ENCODE peak calls at places on chromosomes 3 and 15, in eight cellular contexts. T is activated gamma-delta T cell treated with anti-CD3 and anti-CD28 coated beads, Interleukin-2, amount 50 U/mL, for 16 hours; Q is M059J; K is DMS53; H is stimulated activated CD4-positive, alpha-beta T cell treated with anti-CD3 and anti-CD28 coated beads, Interleukin-2, amount 100 ng/mL, for 24 hours; I is neural progenitor cell; P is activated effector memory CD4-positive, alpha-beta T cell treated with anti-CD3 and anti-CD28 coated beads, Interleukin-2, amount 50 U/mL, for 16 hours; R is AG09309. V is an unnamed sample.

GRCh38 chr3:58452176-58452575 is 18.5 kb upstream of the PDHB start:
- DNase-seq in T (no peak), Q (no peak), K (peak; percentile 81), P (no peak), H (no peak), R (no peak), I (peak; percentile 11), V (no peak)

GRCh38 chr3:149501524-149501923 is 27.0 kb downstream of the TM4SF4 start:
- DNase-seq in Q (peak; percentile 81), K (no peak), H (no peak), T (no peak), R (peak; percentile 90), I (no peak), P (no peak), V (no peak)

GRCh38 chr3:123412076-123412475 is 36.8 kb downstream of the ADCY5 start:
- DNase-seq in H (no peak), T (no peak), K (no peak), R (no peak), I (no peak), P (no peak), Q (no peak), V (no peak)

GRCh38 chr15:76336254-76337046 is at the start of gene ISL2:
- DNase-seq in T (no peak), Q (peak; percentile 97), I (peak; percentile 97), H (peak; percentile 83), R (no peak), P (peak; percentile 86), K (peak; percentile 94), V (peak; percentile 99)

GRCh38 chr3:139124197-139124596 is 79.5 kb upstream of the PRR23C start:
- DNase-seq in T (no peak), I (no peak), H (no peak), Q (no peak), P (no peak), K (no peak), R (no peak), V (peak; percentile 21)

GRCh38 chr3:175258763-175259162 is 399.6 kb downstream of the NAALADL2 start:
- DNase-seq in T (no peak), H (no peak), R (no peak), Q (peak; percentile 91), I (no peak), P (no peak), K (peak; percentile 89), V (no peak)

GRCh38 chr15:59587085-59587826 is 24.3 kb upstream of the GCNT3 start:
- DNase-seq in H (no peak), Q (peak; percentile 17), K (peak; percentile 92), I (no peak), P (no peak), R (no peak), T (no peak), V (no peak)

GRCh38 chr3:64667887-64668581 is 19.8 kb downstream of the ADAMTS9 start:
- DNase-seq in P (no peak), T (no peak), H (no peak), R (no peak), K (no peak), I (no peak), Q (no peak), V (no peak)

GRCh38 chr15:98382139-98382538 is 266.2 kb upstream of the IGF1R start:
- DNase-seq in I (no peak), T (no peak), H (no peak), R (no peak), P (no peak), K (no peak), Q (no peak), V (peak; percentile 14)

GRCh38 chr3:148146947-148147346 is 550.8 kb upstream of the AGTR1 start:
- DNase-seq in T (no peak), K (no peak), I (no peak), Q (peak; percentile 23), R (peak; percentile 55), H (no peak), P (no peak), V (no peak)

GRCh38 chr3:16978234-16978920 is 93.6 kb downstream of the PLCL2 start:
- DNase-seq in T (no peak), R (peak; percentile 13), P (no peak), Q (peak; percentile 7), H (no peak), I (no peak), K (no peak), V (no peak)

GRCh38 chr15:67116742-67117141 is 51.3 kb downstream of the SMAD3 start:
- DNase-seq in R (no peak), T (no peak), Q (peak; percentile 77), H (no peak), K (peak; percentile 24), P (no peak), I (no peak), V (no peak)

GRCh38 chr3:155065537-155065936 is 14.6 kb upstream of the MME start:
- DNase-seq in K (no peak), T (no peak), Q (peak; percentile 76), I (no peak), R (peak; percentile 59), H (no peak), P (no peak), V (peak; percentile 58)

GRCh38 chr3:128082545-128082944 is 30.3 kb downstream of the SEC61A1 start:
- DNase-seq in T (no peak), P (no peak), R (no peak), H (no peak), Q (no peak), I (no peak), K (no peak), V (no peak)

GRCh38 chr3:4380013-4380412 is 76.8 kb downstream of the SETMAR start:
- DNase-seq in Q (no peak), H (no peak), P (no peak), I (no peak), K (no peak), T (no peak), R (no peak), V (no peak)

GRCh38 chr3:167929937-167930336 is 165.8 kb downstream of the GOLIM4 start:
- DNase-seq in R (no peak), I (no peak), H (no peak), P (no peak), T (no peak), Q (no peak), K (peak; percentile 31), V (no peak)

GRCh38 chr15:59158701-59159034 is 48.0 kb upstream of the LDHAL6B start:
- DNase-seq in P (no peak), R (no peak), T (no peak), K (peak; percentile 91), Q (no peak), I (no peak), H (no peak), V (peak; percentile 29)

GRCh38 chr3:187739561-187740445 is 5.5 kb downstream of the BCL6 start:
- DNase-seq in I (peak; percentile 89), H (peak; percentile 82), P (peak; percentile 93), Q (peak; percentile 93), R (peak; percentile 63), T (peak; percentile 74), K (peak; percentile 62), V (peak; percentile 62)

GRCh38 chr3:69320867-69321266 is 65.0 kb downstream of the FRMD4B start:
- DNase-seq in P (no peak), H (no peak), I (no peak), K (no peak), R (no peak), Q (no peak), T (no peak), V (no peak)

GRCh38 chr15:63402498-63403253 is 21.0 kb upstream of the CA12 start:
- DNase-seq in R (no peak), P (no peak), I (peak; percentile 32), T (no peak), H (no peak), K (peak; percentile 57), Q (peak; percentile 62), V (no peak)

GRCh38 chr3:127739347-127740135 is 66.8 kb downstream of the ABTB1 start:
- DNase-seq in I (no peak), R (no peak), P (peak; percentile 33), H (no peak), Q (peak; percentile 76), K (no peak), T (no peak), V (peak; percentile 28)

GRCh38 chr15:29129903-29130302 is 139.7 kb downstream of the NSMCE3 start:
- DNase-seq in R (no peak), T (no peak), H (no peak), K (no peak), Q (no peak), I (no peak), P (no peak), V (peak; percentile 55)

GRCh38 chr3:116085456-116085855 is 359.8 kb downstream of the LSAMP start:
- DNase-seq in R (no peak), Q (peak; percentile 33), P (no peak), K (no peak), H (no peak), I (no peak), T (no peak), V (no peak)

GRCh38 chr15:57138260-57138895 is 219.9 kb downstream of the TCF12 start:
- DNase-seq in K (peak; percentile 75), I (peak; percentile 82), R (no peak), T (no peak), P (no peak), Q (peak; percentile 50), H (no peak), V (no peak)

GRCh38 chr3:37935290-37935668 is 55.3 kb upstream of the VILL start:
- DNase-seq in T (no peak), H (no peak), K (peak; percentile 10), R (no peak), Q (peak; percentile 16), P (no peak), I (no peak), V (no peak)

GRCh38 chr3:37862219-37862711 is 585 bp downstream of the CTDSPL start:
- DNase-seq in T (no peak), R (no peak), H (peak; percentile 65), Q (peak; percentile 9), P (peak; percentile 78), I (peak; percentile 51), K (peak; percentile 31), V (no peak)

GRCh38 chr3:170418422-170419300 is at the start of gene CLDN11:
- DNase-seq in I (peak; percentile 85), R (no peak), T (no peak), H (no peak), P (no peak), K (peak; percentile 55), Q (peak; percentile 61), V (no peak)

GRCh38 chr3:65811050-65811766 is 227.5 kb downstream of the MAGI1 start:
- DNase-seq in T (no peak), K (no peak), Q (peak; percentile 22), I (no peak), R (no peak), H (no peak), P (no peak), V (no peak)

GRCh38 chr3:24545917-24546316 is 51.3 kb upstream of the THRB start:
- DNase-seq in Q (peak; percentile 12), I (no peak), R (peak; percentile 33), T (no peak), H (no peak), P (no peak), K (no peak), V (no peak)

GRCh38 chr3:193974147-193974546 is 161.8 kb upstream of the HES1 start:
- DNase-seq in I (peak; percentile 34), Q (peak; percentile 89), H (no peak), R (peak; percentile 52), T (no peak), P (no peak), K (no peak), V (no peak)

GRCh38 chr3:56782900-56783299 is 18.8 kb downstream of the ARHGEF3 start:
- DNase-seq in Q (no peak), R (no peak), P (no peak), T (no peak), H (no peak), K (no peak), I (no peak), V (no peak)

GRCh38 chr3:66073464-66074141 is 34.9 kb upstream of the MAGI1 start:
- DNase-seq in P (no peak), K (no peak), R (no peak), T (no peak), H (no peak), Q (no peak), I (peak; percentile 17), V (no peak)

GRCh38 chr3:141305436-141305835 is 62.9 kb upstream of the ZBTB38 start:
- DNase-seq in P (no peak), R (peak; percentile 45), T (no peak), Q (peak; percentile 68), K (peak; percentile 36), H (no peak), I (peak; percentile 26), V (no peak)

GRCh38 chr15:47778263-47778770 is 61.0 kb downstream of the SEMA6D start:
- DNase-seq in Q (no peak), I (peak; percentile 30), T (no peak), P (no peak), R (no peak), H (no peak), K (no peak), V (no peak)

V was measured in RWPE2.